ENCODE peak calls at places on chromosomes 3 and 15, in six cellular contexts. Z is NT2/D1, I is fibroblast of lung, U is heart right ventricle, S is epithelial cell of esophagus, K is keratinocyte. W is an unnamed sample.

GRCh38 chr15:45660231-45660979 is 25.6 kb downstream of the SQOR start:
- DNase-seq in S (peak), K (no peak), I (no peak), U (no peak), Z (no peak), W (peak)

GRCh38 chr3:18559323-18559972 is 134.3 kb upstream of the SATB1 start:
- DNase-seq in I (peak), K (no peak), U (peak), S (peak), Z (peak), W (peak)

GRCh38 chr3:24608701-24609387 is 114.2 kb upstream of the THRB start:
- DNase-seq in K (no peak), S (no peak), Z (no peak), U (no peak), I (no peak), W (no peak)

GRCh38 chr3:52046186-52046913 is 10.0 kb downstream of the DUSP7 start:
- DNase-seq in I (peak), S (peak), K (peak), Z (no peak), U (peak), W (peak)

GRCh38 chr3:130258532-130258952 is 86.9 kb upstream of the COL6A5 start:
- DNase-seq in U (peak), K (no peak), I (peak), S (peak), Z (no peak), W (no peak)

GRCh38 chr15:71654714-71655174 is 155.6 kb upstream of the NR2E3 start:
- DNase-seq in U (no peak), S (peak), K (no peak), Z (no peak), I (no peak), W (no peak)

GRCh38 chr3:73623996-73624362 is 762 bp downstream of the PDZRN3 start:
- DNase-seq in U (no peak), K (no peak), I (peak), S (peak), Z (peak), W (no peak)

GRCh38 chr3:47418167-47419082 is 37.6 kb downstream of the PTPN23 start:
- DNase-seq in K (no peak), U (no peak), Z (no peak), I (no peak), S (no peak), W (no peak)

GRCh38 chr15:90087454-90088154 is 14.7 kb downstream of the IDH2 start:
- DNase-seq in S (peak), K (no peak), U (no peak), Z (no peak), I (no peak), W (no peak)

GRCh38 chr3:48125026-48125704 is 63.1 kb downstream of the CDC25A start:
- DNase-seq in I (peak), K (no peak), Z (peak), S (peak), U (no peak), W (no peak)

GRCh38 chr15:35246376-35246965 is 161.4 kb upstream of the NANOGP8 start:
- DNase-seq in I (no peak), S (no peak), Z (no peak), U (no peak), K (no peak), W (no peak)

GRCh38 chr15:87736401-87736800 is 520.1 kb downstream of the NTRK3 start:
- DNase-seq in S (no peak), K (no peak), U (no peak), Z (no peak), I (peak), W (no peak)

GRCh38 chr3:68666409-68667193 is 265.7 kb downstream of the TAFA4 start:
- DNase-seq in I (no peak), S (peak), U (no peak), Z (peak), K (peak), W (no peak)

GRCh38 chr3:45486136-45486535 is 97.8 kb downstream of the LARS2 start:
- DNase-seq in I (peak), S (peak), U (no peak), K (no peak), Z (no peak), W (no peak)

GRCh38 chr15:49083471-49084284 is 37.4 kb upstream of the SECISBP2L start:
- DNase-seq in Z (no peak), S (no peak), I (peak), U (no peak), K (no peak), W (no peak)

GRCh38 chr15:100236981-100237720 is 104.6 kb downstream of the ADAMTS17 start:
- DNase-seq in Z (no peak), K (no peak), U (no peak), I (no peak), S (no peak), W (no peak)

GRCh38 chr3:15420871-15421270 is 6.5 kb downstream of the METTL6 start:
- DNase-seq in K (no peak), I (peak), S (no peak), U (no peak), Z (no peak), W (no peak)

GRCh38 chr3:38507120-38507519 is 11.0 kb downstream of the EXOG start:
- DNase-seq in U (no peak), S (no peak), K (no peak), Z (no peak), I (no peak), W (no peak)

GRCh38 chr3:157499342-157499963 is 3.8 kb downstream of the VEPH1 start:
- DNase-seq in K (peak), S (peak), I (peak), U (no peak), Z (peak), W (peak)

GRCh38 chr3:122258757-122259371 is 66.2 kb upstream of the CSTA start:
- DNase-seq in I (peak), S (peak), K (no peak), Z (peak), U (peak), W (peak)

GRCh38 chr3:86923071-86923476 is 67.9 kb downstream of the VGLL3 start:
- DNase-seq in K (peak), U (no peak), S (peak), Z (no peak), I (peak), W (peak)
- H3K4me3 ChIP-seq in K (no peak), U (no peak), S (no peak), Z (no peak), I (no peak), W (no peak)

GRCh38 chr3:179526482-179526881 is 36.2 kb upstream of the ACTL6A start:
- DNase-seq in S (no peak), K (no peak), U (no peak), I (no peak), Z (no peak), W (no peak)

GRCh38 chr3:179528786-179529185 is 33.9 kb upstream of the ACTL6A start:
- DNase-seq in K (no peak), U (no peak), S (peak), Z (no peak), I (peak), W (no peak)

GRCh38 chr3:179526989-179527391 is 35.7 kb upstream of the ACTL6A start:
- DNase-seq in Z (peak), K (no peak), I (peak), S (peak), U (peak), W (no peak)
- H3K4me3 ChIP-seq in Z (peak), K (no peak), I (peak), S (no peak), U (no peak), W (no peak)

GRCh38 chr3:152471814-152472605 is 203.3 kb downstream of the MBNL1 start:
- DNase-seq in S (peak), I (peak), U (peak), K (no peak), Z (peak), W (no peak)

GRCh38 chr3:152472606-152472954 is 203.9 kb downstream of the MBNL1 start:
- DNase-seq in K (no peak), I (no peak), U (no peak), Z (no peak), S (no peak), W (no peak)

GRCh38 chr3:152469238-152470025 is 200.7 kb downstream of the MBNL1 start:
- DNase-seq in Z (no peak), K (no peak), U (no peak), S (peak), I (no peak), W (no peak)

GRCh38 chr3:152470095-152470494 is 201.4 kb downstream of the MBNL1 start:
- DNase-seq in S (no peak), I (no peak), K (no peak), Z (no peak), U (no peak), W (no peak)

GRCh38 chr3:152470893-152471292 is 202.2 kb downstream of the MBNL1 start:
- DNase-seq in K (no peak), U (no peak), Z (no peak), S (no peak), I (no peak), W (no peak)
- H3K4me3 ChIP-seq in K (no peak), U (no peak), Z (no peak), S (no peak), I (no peak), W (no peak)

GRCh38 chr3:144162042-144162441 is 190.4 kb downstream of the DIPK2A start:
- DNase-seq in K (no peak), Z (no peak), S (peak), U (no peak), I (peak), W (peak)

GRCh38 chr3:144164352-144164751 is 192.7 kb downstream of the DIPK2A start:
- DNase-seq in K (no peak), S (no peak), I (no peak), Z (no peak), U (no peak), W (no peak)

GRCh38 chr3:144167634-144168033 is 196.0 kb downstream of the DIPK2A start:
- DNase-seq in I (no peak), U (no peak), Z (no peak), K (no peak), S (no peak), W (no peak)
- H3K4me3 ChIP-seq in I (no peak), U (no peak), Z (no peak), K (no peak), S (no peak), W (no peak)

DNA sequence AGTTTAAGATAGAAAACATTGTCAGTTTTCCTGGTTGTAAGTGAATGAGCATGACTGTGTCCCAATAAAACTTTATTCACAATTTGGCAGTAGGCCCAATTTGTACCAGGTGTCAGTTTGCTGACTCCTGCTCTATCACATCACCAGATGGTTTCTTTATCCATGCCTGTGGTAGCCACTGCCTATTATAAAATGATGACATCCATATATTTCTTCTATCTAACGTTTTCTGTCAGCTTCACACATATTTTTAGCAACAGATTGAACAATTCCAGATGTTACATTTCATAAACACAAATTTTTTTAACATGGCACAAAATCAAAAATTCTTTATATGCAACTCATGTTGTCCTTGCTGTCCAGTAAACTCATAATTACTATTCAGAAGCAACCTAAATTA is 1371.6 kb downstream of the NSUN3 start:
- DNase-seq in Z (no peak), S (no peak), U (no peak), I (no peak), K (no peak), W (no peak)
- H3K4me3 ChIP-seq in Z (no peak), S (no peak), U (no peak), I (no peak), K (no peak), W (no peak)

GRCh38 chr3:141486416-141486734 is 452 bp upstream of the RASA2 start:
- DNase-seq in U (no peak), S (peak), I (peak), Z (peak), K (no peak), W (peak)
- H3K4me3 ChIP-seq in U (peak), S (peak), I (peak), Z (peak), K (peak), W (peak)

W was measured in PC-9.